ENCODE peak calls at places on chromosomes 11 and 22, in nine cellular contexts. L is tibial nerve, P is ovary, Y is neural progenitor cell, I is fibroblast of lung, S is prostate gland, O is GM12865, H is dorsolateral prefrontal cortex, R is bronchial epithelial cell. Q is an unnamed sample.

GRCh38 chr11:34916810-34917780 is 677 bp downstream of the PDHX start:
- DNase-seq in Y (no peak), O (no peak), L (no peak), P (no peak), R (peak), S (no peak), H (no peak), I (peak), Q (peak)

GRCh38 chr11:127071606-127072005 is 71.0 kb upstream of the KIRREL3 start:
- DNase-seq in I (no peak), H (no peak), P (no peak), S (no peak), L (no peak), O (no peak), R (no peak), Y (no peak), Q (no peak)

GRCh38 chr11:27427183-27427980 is 45.2 kb downstream of the LGR4 start:
- DNase-seq in O (no peak), S (no peak), L (no peak), Y (no peak), H (no peak), R (peak), P (no peak), I (peak), Q (peak)

GRCh38 chr11:131889146-131889577 is 518.7 kb downstream of the NTM start:
- DNase-seq in O (peak), S (no peak), H (no peak), L (no peak), P (no peak), R (no peak), Y (peak), I (peak), Q (peak)

GRCh38 chr11:126307706-126308105 is 3.8 kb downstream of the DCPS start:
- DNase-seq in O (peak), P (no peak), Y (peak), L (no peak), S (no peak), I (peak), H (peak), R (peak), Q (peak)

GRCh38 chr11:34655335-34656008 is 34.6 kb downstream of the EHF start:
- DNase-seq in R (peak), H (no peak), S (no peak), O (no peak), P (no peak), Y (no peak), I (peak), L (no peak), Q (peak)

GRCh38 chr22:49976439-49977175 is 16.0 kb downstream of the PIM3 start:
- DNase-seq in L (no peak), S (no peak), P (no peak), O (peak), H (peak), R (no peak), Y (no peak), I (no peak), Q (no peak)

GRCh38 chr11:69300124-69301032 is 6.4 kb downstream of the MYEOV start:
- DNase-seq in O (no peak), H (no peak), S (no peak), I (peak), Y (no peak), R (no peak), L (no peak), P (no peak), Q (no peak)

GRCh38 chr22:23380230-23380573 is 199.9 kb downstream of the IGLL1 start:
- DNase-seq in O (no peak), S (no peak), P (no peak), Y (no peak), R (no peak), H (no peak), I (no peak), L (no peak), Q (no peak)

GRCh38 chr22:47884775-47885174 is 1122.3 kb downstream of the TBC1D22A start:
- DNase-seq in I (no peak), S (no peak), R (no peak), H (no peak), Y (no peak), O (no peak), L (no peak), P (no peak), Q (no peak)

GRCh38 chr11:64036081-64037026 is 623 bp downstream of the FLRT1 start:
- DNase-seq in H (peak), O (no peak), L (no peak), R (no peak), Y (peak), S (no peak), P (peak), I (peak), Q (peak)

GRCh38 chr11:10139081-10139480 is 154.9 kb downstream of the SBF2 start:
- DNase-seq in R (no peak), S (no peak), Y (no peak), L (no peak), H (no peak), O (no peak), P (no peak), I (no peak), Q (no peak)
- TF ChIP-seq CTCF in R (no peak), S (no peak), Y (no peak), L (no peak), H (no peak), O (no peak), P (no peak), I (no peak), Q (no peak)

GRCh38 chr11:86951706-86952105 is 3.5 kb downstream of the FZD4 start:
- DNase-seq in I (no peak), O (no peak), H (no peak), S (no peak), R (no peak), L (no peak), Y (no peak), P (no peak), Q (no peak)
- H3K4me3 ChIP-seq in I (no peak), O (no peak), H (no peak), S (no peak), R (no peak), L (no peak), Y (no peak), P (no peak), Q (no peak)

GRCh38 chr11:33257897-33258630 is 883 bp downstream of the HIPK3 start:
- DNase-seq in S (peak), R (peak), P (peak), Y (peak), I (peak), L (peak), H (peak), O (peak), Q (peak)
- TF ChIP-seq CTCF in S (no peak), R (peak), P (no peak), Y (peak), I (no peak), L (peak), H (peak), O (peak), Q (peak)

DNA sequence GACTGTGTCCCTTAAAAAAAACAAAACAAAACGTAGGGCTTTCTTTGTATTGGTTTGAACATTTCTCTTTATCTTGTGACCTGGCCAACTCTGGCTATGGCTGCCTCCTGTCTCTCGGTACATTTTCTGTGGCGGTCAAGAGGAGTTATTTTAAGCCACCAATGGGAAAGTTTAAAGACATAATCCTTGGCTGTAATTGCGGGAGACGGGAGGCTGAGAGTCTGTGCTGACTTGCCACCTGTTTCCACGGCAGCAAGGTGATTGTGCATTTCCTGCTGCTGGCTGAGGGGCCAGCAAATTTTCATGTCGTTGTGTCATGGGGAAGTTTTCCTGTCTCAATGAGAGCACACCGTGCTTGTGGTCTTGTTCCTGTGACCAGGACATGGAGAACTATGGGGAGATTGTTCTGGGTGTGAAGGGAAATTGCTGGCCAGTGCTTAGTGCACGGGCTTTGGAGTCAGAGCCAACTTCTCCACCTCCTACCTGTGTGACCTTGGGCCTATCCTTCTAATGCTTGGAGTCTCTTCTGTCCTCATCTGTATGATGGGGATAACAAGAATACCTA is 11.0 kb downstream of the PTPRJ start:
- DNase-seq in I (peak), L (no peak), O (peak), P (no peak), Y (peak), R (peak), S (peak), H (no peak), Q (no peak)
- H3K4me3 ChIP-seq in I (no peak), L (no peak), O (no peak), P (no peak), Y (no peak), R (no peak), S (no peak), H (peak), Q (no peak)